ENCODE peak calls at places on chromosomes 4 and X, in eight cellular contexts. R is cardiac fibroblast, D is tibial nerve, K is K562, V is AG09309, O is aorta, N is A549, S is HCT116. Z is an unnamed sample.

GRCh38 chr4:28639747-28640146 is 1779.1 kb downstream of the STIM2 start:
- DNase-seq in R (no peak), D (no peak), K (no peak), V (no peak), O (no peak), N (no peak), S (no peak), Z (no peak)

GRCh38 chrX:25872786-25873185 is 265.4 kb upstream of the MAGEB18 start:
- DNase-seq in R (peak; percentile 16), D (no peak), K (no peak), V (no peak), O (no peak), N (no peak), S (no peak), Z (peak; percentile 0)

GRCh38 chr4:163343604-163344146 is at the start of gene NPY5R:
- DNase-seq in R (no peak), D (no peak), K (no peak), V (no peak), O (peak; percentile 32), N (no peak), S (no peak), Z (no peak)

GRCh38 chr4:52946811-52947210 is 84.7 kb downstream of the RASL11B start:
- DNase-seq in R (no peak), D (no peak), K (no peak), V (no peak), O (no peak), N (no peak), S (no peak), Z (no peak)

GRCh38 chr4:68404153-68404552 is 43.1 kb upstream of the TMPRSS11E start:
- DNase-seq in R (no peak), D (no peak), K (no peak), V (no peak), O (no peak), N (no peak), S (no peak), Z (no peak)

GRCh38 chr4:150004481-150004880 is 73.8 kb upstream of the DCLK2 start:
- DNase-seq in R (peak; percentile 65), D (no peak), K (no peak), V (no peak), O (no peak), N (no peak), S (no peak), Z (no peak)

GRCh38 chr4:42331914-42332368 is 65.3 kb upstream of the SHISA3 start:
- DNase-seq in R (peak; percentile 53), D (peak; percentile 39), K (no peak), V (no peak), O (no peak), N (peak; percentile 15), S (peak; percentile 24), Z (peak; percentile 50)

GRCh38 chr4:125951275-125951887 is 636.6 kb downstream of the FAT4 start:
- DNase-seq in R (no peak), D (no peak), K (no peak), V (peak; percentile 33), O (no peak), N (no peak), S (no peak), Z (no peak)

GRCh38 chr4:53601251-53601764 is 10.0 kb upstream of the LNX1 start:
- DNase-seq in R (peak; percentile 33), D (peak; percentile 35), K (peak; percentile 53), V (no peak), O (no peak), N (no peak), S (no peak), Z (peak; percentile 41)

GRCh38 chr4:39446842-39447573 is 11.7 kb downstream of the RPL9 start:
- DNase-seq in R (peak; percentile 75), D (no peak), K (no peak), V (no peak), O (peak; percentile 74), N (no peak), S (no peak), Z (no peak)

GRCh38 chrX:17632942-17633341 is 104.4 kb upstream of the SCML1 start:
- DNase-seq in R (peak; percentile 38), D (no peak), K (no peak), V (no peak), O (no peak), N (no peak), S (no peak), Z (no peak)

GRCh38 chr4:76765473-76766183 is 132.3 kb downstream of the SOWAHB start:
- DNase-seq in R (no peak), D (no peak), K (no peak), V (no peak), O (no peak), N (no peak), S (no peak), Z (no peak)

GRCh38 chr4:143338313-143338712 is 1.6 kb downstream of the GAB1 start:
- DNase-seq in R (no peak), D (no peak), K (no peak), V (no peak), O (no peak), N (no peak), S (no peak), Z (no peak)

GRCh38 chrX:118976599-118977340 is 2.4 kb downstream of the LONRF3 start:
- DNase-seq in R (peak; percentile 0), D (no peak), K (peak; percentile 21), V (no peak), O (peak; percentile 74), N (peak; percentile 61), S (no peak), Z (no peak)

DNA sequence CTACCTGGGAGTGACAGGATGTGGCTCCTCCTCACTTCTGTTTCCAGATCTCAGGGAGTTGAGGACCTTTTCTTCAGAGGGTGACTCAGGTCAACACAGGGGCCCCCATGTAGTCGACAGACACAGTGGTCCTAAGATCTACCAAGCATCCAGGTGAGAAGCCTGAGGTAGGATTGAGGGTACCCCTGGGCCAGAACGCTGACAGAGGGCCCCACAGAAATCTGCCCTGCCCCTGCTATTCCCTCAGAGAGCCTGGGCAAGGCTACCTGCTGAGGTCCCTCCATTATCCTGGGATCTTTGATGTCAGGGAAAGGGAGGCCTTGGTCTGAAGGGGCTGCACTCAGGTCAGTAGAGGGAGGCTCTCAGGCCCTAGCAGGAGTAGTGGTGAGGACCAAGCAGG is 1.5 kb downstream of the MAGEA12 start:
- DNase-seq in R (no peak), D (no peak), K (no peak), V (no peak), O (no peak), N (no peak), S (no peak), Z (no peak)
- H3K4me3 ChIP-seq in R (no peak overlapping the region), D (no peak overlapping the region), K (peak overlapping the region; percentile 77), V (no peak overlapping the region), O (no peak overlapping the region), N (no peak overlapping the region), S (no peak overlapping the region), Z (no peak overlapping the region)

DNA sequence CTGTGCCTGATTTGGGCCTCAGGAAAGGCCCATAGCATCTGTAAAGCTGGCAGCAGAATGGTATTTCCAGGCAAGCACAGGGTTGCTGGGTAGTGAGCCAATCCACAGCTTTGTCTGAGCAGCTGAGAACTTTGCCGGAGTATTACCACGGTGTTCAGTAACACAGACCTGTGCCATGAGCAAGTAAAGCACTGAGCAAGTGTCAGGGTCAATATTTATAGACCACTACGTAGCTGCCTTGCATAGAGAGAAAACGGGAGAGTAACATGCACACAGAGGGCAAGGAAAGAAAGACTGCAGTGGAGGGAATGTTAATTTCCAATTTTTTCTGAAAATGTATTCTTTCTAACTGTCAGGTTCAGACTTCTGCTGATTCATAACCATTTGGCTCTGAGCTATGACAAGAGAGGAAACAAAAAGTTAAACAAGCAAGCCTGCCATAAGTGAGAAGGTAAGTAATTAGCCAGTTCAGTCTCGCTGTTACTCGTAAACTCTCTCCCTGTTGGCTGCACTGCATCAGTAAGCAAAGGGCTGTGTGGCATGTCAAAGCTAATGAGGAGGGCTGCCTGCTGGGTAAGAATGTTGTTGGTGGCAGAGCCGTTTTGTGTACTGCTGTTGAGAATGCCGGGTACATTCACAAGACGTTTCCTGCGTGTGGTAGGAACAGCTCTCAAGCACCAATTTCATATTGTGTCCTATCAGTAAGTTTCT is 238.1 kb downstream of the BMPR1B start:
- DNase-seq in R (no peak), D (no peak), K (no peak), V (no peak), O (no peak), N (no peak), S (no peak), Z (no peak)
- H3K4me3 ChIP-seq in R (no peak overlapping the region), D (peak overlapping the region; percentile 13), K (no peak overlapping the region), V (no peak overlapping the region), O (peak overlapping the region; percentile 93), N (no peak overlapping the region), S (no peak overlapping the region), Z (no peak overlapping the region)

DNA sequence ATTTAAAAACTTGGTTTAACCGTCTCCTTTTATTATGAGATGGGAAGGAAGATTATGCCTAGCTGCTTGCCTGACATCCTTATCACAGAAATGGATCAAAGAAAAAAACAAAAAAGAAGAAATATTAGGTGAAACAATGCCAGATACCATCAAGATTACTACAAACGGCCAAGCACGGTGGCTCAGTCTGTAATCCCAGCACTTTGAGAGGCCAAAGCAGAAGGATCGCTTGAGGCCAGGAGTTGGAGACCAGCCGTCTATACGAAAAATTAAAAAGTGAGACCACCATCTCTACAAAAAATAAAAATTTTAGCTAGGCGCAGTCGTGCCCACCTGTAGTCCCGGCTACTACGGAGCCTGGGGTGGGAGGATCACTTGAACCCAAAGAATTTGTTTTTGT is 2.3 kb downstream of the FRYL start:
- DNase-seq in R (no peak), D (no peak), K (peak; percentile 26), V (no peak), O (no peak), N (no peak), S (no peak), Z (no peak)
- H3K4me3 ChIP-seq in R (peak overlapping the region; percentile 17), D (peak overlapping the region; percentile 99), K (peak overlapping the region; percentile 88), V (no peak overlapping the region), O (peak overlapping the region; percentile 82), N (peak overlapping the region; percentile 58), S (no peak overlapping the region), Z (peak overlapping the region; percentile 95)

DNA sequence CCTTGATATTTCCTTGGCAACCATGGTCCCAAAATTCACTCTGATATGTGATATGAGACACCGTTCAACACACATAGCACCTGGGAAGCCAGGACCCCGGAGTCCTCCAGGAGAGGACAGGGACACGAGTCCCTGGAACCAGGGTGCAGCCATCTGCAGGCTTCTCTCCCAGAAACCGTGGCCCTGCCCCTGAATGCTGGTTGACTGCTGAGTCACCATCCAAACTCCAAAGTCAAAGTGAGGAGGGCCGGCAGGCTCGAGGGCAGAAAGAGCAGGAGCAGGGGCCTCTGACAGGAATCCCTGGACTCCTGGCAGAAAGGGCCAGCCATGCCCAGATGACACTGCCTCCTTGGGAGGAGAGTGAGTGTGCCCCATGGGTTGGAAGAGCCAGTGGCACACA is 6.9 kb upstream of the PNMA6A start:
- DNase-seq in R (no peak), D (no peak), K (peak; percentile 37), V (no peak), O (no peak), N (peak; percentile 13), S (no peak), Z (no peak)
- H3K4me3 ChIP-seq in R (no peak overlapping the region), D (no peak overlapping the region), K (no peak overlapping the region), V (no peak overlapping the region), O (no peak overlapping the region), N (no peak overlapping the region), S (no peak overlapping the region), Z (no peak overlapping the region)

Z was measured in skeletal muscle cell.